ENCODE peak calls at places on chromosomes 16 and 17, in nine cellular contexts. One of them, this sample, is unnamed.
A peak's percentile ranks its signal among the peaks of the same experiment; 100 is the strongest.

GRCh38 chr17:78324391-78325075 is 35.3 kb downstream of the SOCS3 start:
- DNase-seq in tibial artery: peak; percentile 92
- DNase-seq in A673: peak; percentile 50
- DNase-seq in ascending aorta: peak; percentile 92
- DNase-seq in right atrium auricular region: peak; percentile 93
- DNase-seq in A549: no peak
- DNase-seq in HAP-1: peak; percentile 31
- DNase-seq in GM23338: peak; percentile 71
- DNase-seq in uterus: peak; percentile 85
- DNase-seq in this sample: peak; percentile 81

GRCh38 chr16:51134269-51134812 is 16.7 kb downstream of the SALL1 start:
- DNase-seq in uterus: no peak
- DNase-seq in ascending aorta: no peak
- DNase-seq in tibial artery: no peak
- DNase-seq in HAP-1: no peak
- DNase-seq in right atrium auricular region: no peak
- DNase-seq in A549: no peak
- DNase-seq in A673: no peak
- DNase-seq in GM23338: peak; percentile 69
- DNase-seq in this sample: no peak

GRCh38 chr16:10938321-10938720 is 3.9 kb downstream of the DEXI start:
- DNase-seq in ascending aorta: no peak
- DNase-seq in A673: no peak
- DNase-seq in tibial artery: no peak
- DNase-seq in HAP-1: no peak
- DNase-seq in A549: no peak
- DNase-seq in uterus: no peak
- DNase-seq in right atrium auricular region: no peak
- DNase-seq in GM23338: no peak
- DNase-seq in this sample: no peak

GRCh38 chr16:29962344-29962994 is 590 bp downstream of the TMEM219 start:
- DNase-seq in ascending aorta: no peak
- DNase-seq in HAP-1: no peak
- DNase-seq in A549: no peak
- DNase-seq in GM23338: no peak
- DNase-seq in uterus: no peak
- DNase-seq in tibial artery: peak; percentile 62
- DNase-seq in right atrium auricular region: no peak
- DNase-seq in A673: peak; percentile 27
- DNase-seq in this sample: no peak

GRCh38 chr16:1125471-1125870 is 27.4 kb upstream of the CACNA1H start:
- DNase-seq in ascending aorta: no peak
- DNase-seq in A673: peak; percentile 79
- DNase-seq in uterus: no peak
- DNase-seq in A549: no peak
- DNase-seq in GM23338: no peak
- DNase-seq in tibial artery: no peak
- DNase-seq in right atrium auricular region: no peak
- DNase-seq in HAP-1: peak; percentile 58
- DNase-seq in this sample: no peak

GRCh38 chr16:19517424-19518089 is 4.3 kb downstream of the GDE1 start:
- DNase-seq in GM23338: no peak
- DNase-seq in A673: no peak
- DNase-seq in tibial artery: no peak
- DNase-seq in right atrium auricular region: no peak
- DNase-seq in ascending aorta: no peak
- DNase-seq in HAP-1: no peak
- DNase-seq in uterus: no peak
- DNase-seq in A549: peak; percentile 48
- DNase-seq in this sample: no peak

GRCh38 chr16:30371248-30371816 is 1.0 kb upstream of the TBC1D10B start:
- DNase-seq in HAP-1: no peak
- DNase-seq in tibial artery: no peak
- DNase-seq in A549: no peak
- DNase-seq in GM23338: peak; percentile 27
- DNase-seq in uterus: no peak
- DNase-seq in A673: no peak
- DNase-seq in right atrium auricular region: no peak
- DNase-seq in ascending aorta: peak; percentile 63
- DNase-seq in this sample: no peak

GRCh38 chr17:78107976-78108725 is 20.4 kb downstream of the TMC6 start:
- DNase-seq in ascending aorta: no peak
- DNase-seq in uterus: peak; percentile 14
- DNase-seq in tibial artery: peak; percentile 46
- DNase-seq in right atrium auricular region: no peak
- DNase-seq in A549: no peak
- DNase-seq in A673: no peak
- DNase-seq in GM23338: no peak
- DNase-seq in HAP-1: no peak
- DNase-seq in this sample: no peak

GRCh38 chr17:42101513-42102292 is 3.4 kb upstream of the ZNF385C start:
- DNase-seq in A549: peak; percentile 93
- DNase-seq in right atrium auricular region: peak; percentile 78
- DNase-seq in A673: peak; percentile 56
- DNase-seq in HAP-1: peak; percentile 92
- DNase-seq in ascending aorta: peak; percentile 87
- DNase-seq in GM23338: peak; percentile 88
- DNase-seq in uterus: peak; percentile 59
- DNase-seq in tibial artery: peak; percentile 82
- DNase-seq in this sample: peak; percentile 80

GRCh38 chr16:69378036-69378435 is 7.8 kb downstream of the TERF2 start:
- DNase-seq in HAP-1: no peak
- DNase-seq in GM23338: no peak
- DNase-seq in A549: no peak
- DNase-seq in A673: no peak
- DNase-seq in tibial artery: no peak
- DNase-seq in uterus: no peak
- DNase-seq in ascending aorta: no peak
- DNase-seq in right atrium auricular region: no peak
- DNase-seq in this sample: no peak

GRCh38 chr17:29682987-29683386 is 60.3 kb upstream of the CORO6 start:
- DNase-seq in uterus: no peak
- DNase-seq in A673: peak; percentile 88
- DNase-seq in A549: no peak
- DNase-seq in right atrium auricular region: no peak
- DNase-seq in GM23338: peak; percentile 64
- DNase-seq in ascending aorta: no peak
- DNase-seq in HAP-1: peak; percentile 11
- DNase-seq in tibial artery: no peak
- DNase-seq in this sample: no peak

GRCh38 chr17:40545660-40546059 is 19.6 kb downstream of the CCR7 start:
- DNase-seq in right atrium auricular region: no peak
- DNase-seq in A673: no peak
- DNase-seq in GM23338: no peak
- DNase-seq in A549: no peak
- DNase-seq in ascending aorta: peak; percentile 51
- DNase-seq in uterus: peak; percentile 16
- DNase-seq in HAP-1: no peak
- DNase-seq in tibial artery: peak; percentile 62
- DNase-seq in this sample: no peak

GRCh38 chr17:40541873-40542561 is 23.3 kb downstream of the CCR7 start:
- DNase-seq in A673: no peak
- DNase-seq in tibial artery: peak; percentile 65
- DNase-seq in ascending aorta: no peak
- DNase-seq in A549: no peak
- DNase-seq in right atrium auricular region: no peak
- DNase-seq in uterus: no peak
- DNase-seq in GM23338: no peak
- DNase-seq in HAP-1: no peak
- DNase-seq in this sample: no peak

GRCh38 chr17:40541060-40541872 is 24.0 kb downstream of the CCR7 start:
- DNase-seq in HAP-1: no peak
- DNase-seq in uterus: peak; percentile 29
- DNase-seq in GM23338: no peak
- DNase-seq in A549: no peak
- DNase-seq in right atrium auricular region: no peak
- DNase-seq in tibial artery: peak; percentile 53
- DNase-seq in ascending aorta: no peak
- DNase-seq in A673: no peak
- DNase-seq in this sample: no peak

GRCh38 chr17:40540448-40540847 is 24.8 kb downstream of the CCR7 start:
- DNase-seq in ascending aorta: no peak
- DNase-seq in A549: no peak
- DNase-seq in right atrium auricular region: no peak
- DNase-seq in tibial artery: peak; percentile 61
- DNase-seq in GM23338: no peak
- DNase-seq in uterus: no peak
- DNase-seq in A673: no peak
- DNase-seq in HAP-1: no peak
- DNase-seq in this sample: no peak

GRCh38 chr17:40542562-40543411 is 22.5 kb downstream of the CCR7 start:
- DNase-seq in GM23338: no peak
- DNase-seq in A673: no peak
- DNase-seq in HAP-1: no peak
- DNase-seq in tibial artery: peak; percentile 95
- DNase-seq in ascending aorta: peak; percentile 88
- DNase-seq in right atrium auricular region: peak; percentile 97
- DNase-seq in A549: peak; percentile 99
- DNase-seq in uterus: peak; percentile 97
- DNase-seq in this sample: no peak
- H3K4me1 ChIP-seq in GM23338: peaks cover 4% of the 10 kb centered on the region
- H3K4me1 ChIP-seq in A673: peaks cover 10% of the 10 kb centered on the region
- H3K4me1 ChIP-seq in HAP-1: no peaks in the 10 kb centered on the region
- H3K4me1 ChIP-seq in tibial artery: peaks cover 52% of the 10 kb centered on the region
- H3K4me1 ChIP-seq in ascending aorta: peaks cover 5% of the 10 kb centered on the region
- H3K4me1 ChIP-seq in right atrium auricular region: peaks cover 74% of the 10 kb centered on the region
- H3K4me1 ChIP-seq in A549: peaks cover 71% of the 10 kb centered on the region
- H3K4me1 ChIP-seq in uterus: peaks cover 25% of the 10 kb centered on the region
- H3K4me1 ChIP-seq in this sample: peaks cover 72% of the 10 kb centered on the region

GRCh38 chr16:67406628-67407027 is 9.6 kb downstream of the ZDHHC1 start:
- DNase-seq in A549: no peak
- DNase-seq in right atrium auricular region: no peak
- DNase-seq in HAP-1: no peak
- DNase-seq in ascending aorta: no peak
- DNase-seq in GM23338: no peak
- DNase-seq in uterus: peak; percentile 74
- DNase-seq in tibial artery: no peak
- DNase-seq in A673: no peak
- DNase-seq in this sample: no peak

GRCh38 chr16:67406111-67406593 is 10.1 kb downstream of the ZDHHC1 start:
- DNase-seq in GM23338: no peak
- DNase-seq in ascending aorta: no peak
- DNase-seq in A673: no peak
- DNase-seq in uterus: peak; percentile 63
- DNase-seq in right atrium auricular region: peak; percentile 77
- DNase-seq in A549: no peak
- DNase-seq in tibial artery: no peak
- DNase-seq in HAP-1: no peak
- DNase-seq in this sample: no peak

GRCh38 chr16:67405336-67405735 is 10.9 kb downstream of the ZDHHC1 start:
- DNase-seq in GM23338: no peak
- DNase-seq in A549: no peak
- DNase-seq in ascending aorta: no peak
- DNase-seq in A673: no peak
- DNase-seq in right atrium auricular region: no peak
- DNase-seq in tibial artery: no peak
- DNase-seq in HAP-1: no peak
- DNase-seq in uterus: no peak
- DNase-seq in this sample: no peak

GRCh38 chr16:67403976-67404555 is 10.8 kb upstream of the TPPP3 start:
- DNase-seq in GM23338: no peak
- DNase-seq in ascending aorta: no peak
- DNase-seq in A673: no peak
- DNase-seq in A549: no peak
- DNase-seq in HAP-1: no peak
- DNase-seq in tibial artery: no peak
- DNase-seq in uterus: no peak
- DNase-seq in right atrium auricular region: no peak
- DNase-seq in this sample: no peak

DNA sequence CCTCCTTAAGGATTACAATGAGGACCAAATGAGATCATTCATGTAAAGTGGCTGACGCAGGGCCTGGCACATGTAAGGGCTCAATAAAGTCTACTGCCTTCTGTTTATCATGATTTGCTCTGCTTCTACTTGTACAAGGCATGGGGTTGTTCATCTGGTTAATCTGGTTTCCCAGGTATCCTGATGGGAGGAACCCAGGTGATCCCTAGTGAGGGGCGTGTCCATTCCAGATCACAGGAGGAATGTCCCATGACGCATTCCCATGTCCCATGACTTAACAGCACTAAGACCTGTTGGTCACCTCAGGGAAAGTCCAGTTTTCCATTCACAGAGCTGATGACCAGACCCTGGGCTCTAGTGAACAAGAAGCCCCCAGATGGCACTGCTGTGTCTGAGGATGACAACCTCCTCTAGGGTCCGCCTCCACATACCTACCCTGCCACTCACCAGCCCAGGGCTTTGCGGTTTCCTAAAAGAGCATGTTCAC is 11.5 kb upstream of the TPPP3 start:
- DNase-seq in HAP-1: no peak
- DNase-seq in A673: no peak
- DNase-seq in uterus: no peak
- DNase-seq in tibial artery: no peak
- DNase-seq in right atrium auricular region: no peak
- DNase-seq in GM23338: no peak
- DNase-seq in ascending aorta: no peak
- DNase-seq in A549: no peak
- DNase-seq in this sample: peak; percentile 68
- H3K4me1 ChIP-seq in HAP-1: no peaks in the 10 kb centered on the region
- H3K4me1 ChIP-seq in A673: no peaks in the 10 kb centered on the region
- H3K4me1 ChIP-seq in uterus: no peaks in the 10 kb centered on the region
- H3K4me1 ChIP-seq in tibial artery: peaks cover 6% of the 10 kb centered on the region
- H3K4me1 ChIP-seq in right atrium auricular region: peaks cover 25% of the 10 kb centered on the region
- H3K4me1 ChIP-seq in GM23338: peaks cover 21% of the 10 kb centered on the region
- H3K4me1 ChIP-seq in ascending aorta: no peaks in the 10 kb centered on the region
- H3K4me1 ChIP-seq in A549: peaks cover 8% of the 10 kb centered on the region
- H3K4me1 ChIP-seq in this sample: peaks cover 17% of the 10 kb centered on the region

GRCh38 chr17:17020821-17021193 is 21.4 kb upstream of the MPRIP start:
- DNase-seq in ascending aorta: no peak
- DNase-seq in uterus: no peak
- DNase-seq in A549: no peak
- DNase-seq in A673: no peak
- DNase-seq in right atrium auricular region: no peak
- DNase-seq in HAP-1: no peak
- DNase-seq in tibial artery: no peak
- DNase-seq in GM23338: no peak
- DNase-seq in this sample: peak; percentile 38
- H3K4me1 ChIP-seq in ascending aorta: no peaks in the 10 kb centered on the region
- H3K4me1 ChIP-seq in uterus: no peaks in the 10 kb centered on the region
- H3K4me1 ChIP-seq in A549: peaks cover 72% of the 10 kb centered on the region
- H3K4me1 ChIP-seq in A673: peaks cover 23% of the 10 kb centered on the region
- H3K4me1 ChIP-seq in right atrium auricular region: peaks cover 30% of the 10 kb centered on the region
- H3K4me1 ChIP-seq in HAP-1: no peaks in the 10 kb centered on the region
- H3K4me1 ChIP-seq in tibial artery: peaks cover 31% of the 10 kb centered on the region
- H3K4me1 ChIP-seq in GM23338: no peaks in the 10 kb centered on the region
- H3K4me1 ChIP-seq in this sample: peaks cover 47% of the 10 kb centered on the region

DNA sequence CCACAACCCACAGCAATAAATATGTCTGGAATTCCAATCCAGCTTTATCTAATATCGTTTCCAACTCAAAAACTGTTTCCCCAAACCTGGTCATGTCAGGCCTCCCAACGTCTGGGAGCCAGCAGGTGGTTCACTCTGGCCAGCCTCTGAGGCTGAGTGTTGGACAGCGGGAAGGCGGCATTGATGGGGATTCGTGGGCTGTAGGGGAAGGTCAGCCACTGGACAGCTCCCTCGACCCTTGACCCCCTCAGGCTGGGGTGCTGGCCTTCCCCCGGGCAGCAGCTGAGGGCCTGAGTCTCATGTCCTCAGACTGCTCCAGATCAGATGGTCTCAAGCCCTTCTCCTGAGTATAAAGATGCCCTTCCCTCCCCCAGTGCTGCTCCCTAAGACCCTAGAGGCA is 50.2 kb downstream of the SDK2 start:
- DNase-seq in ascending aorta: no peak
- DNase-seq in GM23338: no peak
- DNase-seq in A673: no peak
- DNase-seq in HAP-1: no peak
- DNase-seq in A549: no peak
- DNase-seq in tibial artery: no peak
- DNase-seq in uterus: no peak
- DNase-seq in right atrium auricular region: no peak
- DNase-seq in this sample: no peak
- H3K4me1 ChIP-seq in ascending aorta: no peaks in the 10 kb centered on the region
- H3K4me1 ChIP-seq in GM23338: no peaks in the 10 kb centered on the region
- H3K4me1 ChIP-seq in A673: no peaks in the 10 kb centered on the region
- H3K4me1 ChIP-seq in HAP-1: no peaks in the 10 kb centered on the region
- H3K4me1 ChIP-seq in A549: no peaks in the 10 kb centered on the region
- H3K4me1 ChIP-seq in tibial artery: no peaks in the 10 kb centered on the region
- H3K4me1 ChIP-seq in uterus: no peaks in the 10 kb centered on the region
- H3K4me1 ChIP-seq in right atrium auricular region: peaks cover 6% of the 10 kb centered on the region
- H3K4me1 ChIP-seq in this sample: peaks cover 23% of the 10 kb centered on the region

This sample was measured in lower lobe of right lung.